ENCODE peak calls at places on chromosomes 2 and 18, in six cellular contexts. O, H, K, A, B and F are unnamed samples.

GRCh38 chr2:5121677-5122076 is 570.5 kb upstream of the SOX11 start:
- DNase-seq in O (peak; percentile 57), A (no peak), B (no peak), H (no peak), K (no peak), F (no peak)

GRCh38 chr2:45117383-45117782 is 108.1 kb upstream of the SIX2 start:
- DNase-seq in A (no peak), K (no peak), O (no peak), B (no peak), H (no peak), F (no peak)

GRCh38 chr2:157158111-157158510 is 99.4 kb upstream of the GALNT5 start:
- DNase-seq in O (no peak), H (no peak), A (no peak), B (no peak), K (no peak), F (no peak)

GRCh38 chr2:170715932-170716777 is 1.0 kb downstream of the SP5 start:
- DNase-seq in K (no peak), H (peak; percentile 47), B (no peak), O (peak; percentile 64), A (no peak), F (no peak)

GRCh38 chr2:10773841-10774341 is 38.7 kb downstream of the PDIA6 start:
- DNase-seq in O (no peak), K (no peak), A (no peak), H (no peak), B (no peak), F (no peak)

GRCh38 chr2:75134802-75135201 is 64.5 kb downstream of the TACR1 start:
- DNase-seq in A (no peak), H (no peak), K (no peak), O (no peak), B (no peak), F (no peak)

GRCh38 chr2:33589444-33589843 is 9.7 kb downstream of the FAM98A start:
- DNase-seq in A (no peak), H (no peak), O (no peak), B (no peak), K (no peak), F (no peak)

GRCh38 chr2:23687713-23688112 is 239.2 kb downstream of the ATAD2B start:
- DNase-seq in B (no peak), A (no peak), H (no peak), K (no peak), O (no peak), F (no peak)

GRCh38 chr2:127179756-127180155 is 40.3 kb downstream of the CYP27C1 start:
- DNase-seq in B (no peak), A (no peak), O (no peak), K (no peak), H (no peak), F (no peak)

GRCh38 chr2:173943738-173944137 is 21.4 kb downstream of the SP3 start:
- DNase-seq in B (no peak), A (no peak), K (no peak), O (no peak), H (no peak), F (no peak)

GRCh38 chr2:173948827-173949226 is 16.3 kb downstream of the SP3 start:
- DNase-seq in A (no peak), O (no peak), B (no peak), K (no peak), H (no peak), F (no peak)

GRCh38 chr2:173943139-173943538 is 22.0 kb downstream of the SP3 start:
- DNase-seq in B (no peak), H (no peak), O (no peak), K (no peak), A (no peak), F (no peak)

GRCh38 chr2:173948198-173948597 is 17.0 kb downstream of the SP3 start:
- DNase-seq in A (no peak), O (no peak), K (no peak), H (no peak), B (no peak), F (no peak)

DNA sequence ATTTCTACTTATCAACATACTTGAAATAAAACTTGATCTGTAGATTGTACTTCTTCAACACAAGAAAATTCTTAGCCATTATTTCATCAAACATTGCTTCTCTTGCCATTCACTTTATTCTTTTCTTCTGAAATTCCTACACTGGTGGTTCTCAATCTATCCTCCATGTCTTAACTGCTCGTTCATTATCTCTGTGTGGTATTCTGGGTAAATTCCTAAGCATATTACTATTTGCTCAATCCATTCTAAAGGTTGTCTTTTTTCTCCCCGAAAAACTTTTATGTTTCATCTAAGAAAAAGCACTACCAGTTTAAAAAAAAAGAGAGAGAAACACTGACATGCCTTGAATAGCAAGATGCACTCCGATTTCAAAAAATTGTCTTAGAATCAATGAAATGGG is 18.0 kb downstream of the SP3 start:
- DNase-seq in K (no peak), B (no peak), H (no peak), A (no peak), O (no peak), F (no peak)
- H3K4me1 ChIP-seq in K (peaks cover 44% of the 10 kb centered on the region), B (peaks cover 61% of the 10 kb centered on the region), H (peaks cover 15% of the 10 kb centered on the region), A (peaks cover 62% of the 10 kb centered on the region), O (peaks cover 29% of the 10 kb centered on the region), F (peaks cover 14% of the 10 kb centered on the region)

DNA sequence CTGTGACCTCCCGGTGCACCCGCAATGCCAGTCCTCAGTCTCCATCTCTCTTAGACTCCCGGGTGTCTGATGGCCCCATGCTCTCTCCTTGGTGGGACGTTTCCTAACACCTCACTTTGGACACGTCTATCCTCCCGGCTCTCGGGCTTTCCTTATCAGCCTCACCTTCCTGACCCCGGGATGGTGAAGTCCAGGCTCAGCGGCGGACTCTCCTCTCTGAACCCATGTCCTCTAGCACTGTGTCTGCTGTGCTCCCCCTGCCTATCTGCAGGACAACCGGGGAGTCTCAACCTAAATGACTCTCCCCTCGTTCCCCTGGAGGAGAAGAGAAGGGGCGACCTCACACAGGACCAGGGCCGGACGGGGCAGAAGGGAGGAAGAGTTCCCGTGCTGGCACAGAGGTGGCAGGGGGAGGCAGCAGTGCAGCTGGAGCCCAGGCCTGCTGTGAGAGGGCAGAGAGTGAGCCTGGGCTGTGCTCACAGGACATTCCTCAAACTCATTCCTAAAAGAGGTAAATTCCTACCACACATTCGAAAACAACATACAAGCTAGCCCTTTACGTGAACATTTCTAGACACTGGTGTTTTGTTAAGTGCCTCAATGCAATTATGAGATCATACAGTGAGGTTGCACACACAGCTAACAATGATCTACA is 41.9 kb downstream of the MBP start:
- DNase-seq in H (no peak), O (no peak), B (no peak), K (no peak), A (no peak), F (no peak)
- H3K36me3 ChIP-seq in H (no peaks in the 10 kb centered on the region), O (no peaks in the 10 kb centered on the region), B (no peaks in the 10 kb centered on the region), K (no peaks in the 10 kb centered on the region), A (peaks cover 16% of the 10 kb centered on the region), F (peaks cover 24% of the 10 kb centered on the region)

GRCh38 chr2:54606393-54606973 is 117.0 kb upstream of the EML6 start:
- DNase-seq in B (peak; percentile 61), A (peak; percentile 34), K (no peak), H (no peak), O (no peak), F (no peak)

GRCh38 chr2:54609241-54609640 is 114.2 kb upstream of the EML6 start:
- DNase-seq in H (no peak), K (no peak), O (no peak), A (no peak), B (no peak), F (no peak)

GRCh38 chr2:54609647-54610046 is 113.8 kb upstream of the EML6 start:
- DNase-seq in A (no peak), H (no peak), O (no peak), B (no peak), K (no peak), F (no peak)

GRCh38 chr2:54605836-54606235 is 117.6 kb upstream of the EML6 start:
- DNase-seq in B (no peak), K (no peak), O (no peak), H (no peak), A (no peak), F (no peak)

GRCh38 chr2:54608224-54608623 is 115.2 kb upstream of the EML6 start:
- DNase-seq in H (no peak), A (no peak), K (no peak), B (peak; percentile 12), O (no peak), F (no peak)
- H3K4me1 ChIP-seq in H (peaks cover 59% of the 10 kb centered on the region), A (peaks cover 60% of the 10 kb centered on the region), K (peaks cover 27% of the 10 kb centered on the region), B (peaks cover 95% of the 10 kb centered on the region), O (peaks cover 16% of the 10 kb centered on the region), F (peaks cover 19% of the 10 kb centered on the region)

GRCh38 chr2:152723918-152724317 is 5.5 kb downstream of the ARL6IP6 start:
- DNase-seq in A (no peak), K (no peak), O (no peak), B (no peak), H (no peak), F (no peak)
- H3K36me3 ChIP-seq in A (no peaks in the 10 kb centered on the region), K (no peaks in the 10 kb centered on the region), O (peaks cover 16% of the 10 kb centered on the region), B (peaks cover 21% of the 10 kb centered on the region), H (no peaks in the 10 kb centered on the region), F (no peaks in the 10 kb centered on the region)

GRCh38 chr2:230614040-230614439 is 98.6 kb upstream of the CAB39 start:
- DNase-seq in H (no peak), B (no peak), O (no peak), K (no peak), A (no peak), F (no peak)
- H3K4me1 ChIP-seq in H (no peaks in the 10 kb centered on the region), B (no peaks in the 10 kb centered on the region), O (no peaks in the 10 kb centered on the region), K (peaks cover 5% of the 10 kb centered on the region), A (peaks cover 15% of the 10 kb centered on the region), F (no peaks in the 10 kb centered on the region)

DNA sequence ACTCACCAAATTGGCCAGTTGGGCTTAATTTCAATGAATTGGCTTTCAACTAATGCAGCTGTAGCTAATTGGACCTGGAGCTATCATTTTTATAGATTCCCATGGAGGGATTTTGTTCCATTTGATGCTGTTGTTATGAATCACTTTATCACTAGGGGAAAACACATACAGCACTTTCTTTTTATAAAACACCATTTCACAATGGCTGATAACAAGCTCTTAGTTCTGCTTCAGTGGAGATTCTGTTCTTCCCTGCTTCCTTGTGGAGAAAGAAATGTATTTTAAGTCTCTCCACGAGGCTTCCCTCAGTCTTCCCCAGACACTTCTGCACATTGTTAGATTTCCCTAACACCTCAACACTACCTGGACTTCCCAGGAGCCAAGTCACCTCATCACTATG is 71.8 kb downstream of the INPP5D start:
- DNase-seq in A (no peak), K (no peak), B (no peak), O (no peak), H (no peak), F (no peak)
- H3K36me3 ChIP-seq in A (peaks cover 51% of the 10 kb centered on the region), K (no peaks in the 10 kb centered on the region), B (peaks cover 18% of the 10 kb centered on the region), O (no peaks in the 10 kb centered on the region), H (no peaks in the 10 kb centered on the region), F (peaks cover 82% of the 10 kb centered on the region)